ENCODE peak calls at places on chromosomes 13 and 19, in ten cellular contexts. Y is thyroid gland, H is transverse colon, T is IMR-90, U is tibial nerve, C is HCT116, R is A549, A is testis, D is heart left ventricle, O is adrenal gland. W is an unnamed sample.

GRCh38 chr19:54232552-54232934 is 9.7 kb upstream of the LILRB3 start:
- DNase-seq in Y (no peak), D (no peak), H (no peak), O (no peak), C (no peak), U (no peak), A (no peak), R (no peak), T (no peak), W (no peak)

GRCh38 chr19:21023901-21024300 is 3.4 kb downstream of the ZNF430 start:
- DNase-seq in R (no peak), H (no peak), U (no peak), A (no peak), D (no peak), T (peak; percentile 65), O (no peak), C (no peak), Y (no peak), W (no peak)

GRCh38 chr13:91155512-91156114 is 191.9 kb upstream of the MIR17HG start:
- DNase-seq in O (no peak), D (no peak), R (no peak), A (no peak), H (no peak), Y (no peak), C (no peak), T (no peak), U (no peak), W (no peak)

GRCh38 chr19:38270587-38271167 is 6.3 kb downstream of the SPINT2 start:
- DNase-seq in U (no peak), R (peak; percentile 99), O (no peak), C (no peak), A (no peak), T (peak; percentile 56), D (no peak), Y (no peak), H (no peak), W (no peak)

GRCh38 chr13:43006893-43007631 is 15.0 kb upstream of the EPSTI1 start:
- DNase-seq in R (no peak), A (no peak), Y (peak; percentile 48), U (no peak), T (peak; percentile 63), D (no peak), C (no peak), H (no peak), O (no peak), W (no peak)

GRCh38 chr13:48494874-48495273 is 38.0 kb downstream of the RCBTB2 start:
- DNase-seq in D (no peak), A (no peak), H (no peak), U (no peak), R (no peak), Y (no peak), T (no peak), C (no peak), O (no peak), W (no peak)

GRCh38 chr19:52343548-52343947 is 7.5 kb downstream of the ZNF610 start:
- DNase-seq in H (peak; percentile 9), A (peak; percentile 71), R (no peak), Y (peak; percentile 95), T (peak; percentile 13), C (peak; percentile 23), O (peak; percentile 34), U (peak; percentile 21), D (no peak), W (no peak)

GRCh38 chr19:50679177-50680125 is 30.2 kb downstream of the C19orf81 start:
- DNase-seq in H (peak; percentile 77), A (peak; percentile 85), Y (peak; percentile 69), U (peak; percentile 70), T (peak; percentile 66), O (peak; percentile 82), R (peak; percentile 98), C (peak; percentile 87), D (peak; percentile 89), W (peak; percentile 72)

GRCh38 chr13:113668491-113668971 is 1.5 kb downstream of the GRK1 start:
- DNase-seq in Y (no peak), U (no peak), R (no peak), H (peak; percentile 3), C (no peak), D (no peak), A (no peak), T (no peak), O (no peak), W (peak; percentile 32)

GRCh38 chr13:99431927-99432636 is 69.2 kb upstream of the TM9SF2 start:
- DNase-seq in U (no peak), T (no peak), R (no peak), A (no peak), Y (no peak), D (no peak), H (no peak), O (no peak), C (no peak), W (no peak)

GRCh38 chr13:40313269-40314200 is 352.9 kb downstream of the FOXO1 start:
- DNase-seq in D (no peak), R (no peak), T (no peak), Y (no peak), C (no peak), H (no peak), U (no peak), O (no peak), A (no peak), W (no peak)

GRCh38 chr19:44848036-44848804 is 2.1 kb downstream of the NECTIN2 start:
- DNase-seq in O (peak; percentile 35), T (peak; percentile 57), R (no peak), Y (no peak), C (no peak), H (no peak), U (no peak), D (peak; percentile 57), A (peak; percentile 38), W (no peak)
- TF ChIP-seq POLR2A in O (no peak), T (peak; percentile 19), R (no peak), Y (no peak), C (no peak), H (no peak), U (no peak), D (no peak), A (no peak), W (no peak)

DNA sequence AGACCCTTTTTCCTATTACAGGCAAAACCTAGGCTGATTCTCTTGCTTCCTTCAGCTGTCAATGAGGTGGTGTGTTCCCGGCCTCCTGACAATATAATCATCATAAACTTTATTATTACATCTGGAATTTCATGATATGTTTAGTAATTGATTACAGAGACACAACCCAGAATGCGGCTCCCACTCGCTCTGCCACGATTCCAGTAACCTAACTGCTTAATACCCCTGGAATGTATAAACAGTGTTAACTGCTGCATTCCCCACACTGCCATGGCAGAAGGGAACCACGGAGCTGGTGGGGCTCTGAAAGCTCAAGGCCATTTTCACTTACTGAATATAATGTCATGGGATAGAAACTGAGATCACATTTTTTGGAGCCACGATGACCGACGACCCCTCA is 17.1 kb downstream of the TSHZ3 start:
- DNase-seq in Y (no peak), R (no peak), U (no peak), H (no peak), D (no peak), C (no peak), O (no peak), T (peak; percentile 79), A (no peak), W (no peak)
- H3K4me1 ChIP-seq in Y (peaks cover 28% of the 10 kb centered on the region), R (peaks cover 6% of the 10 kb centered on the region), U (peaks cover 6% of the 10 kb centered on the region), H (peaks cover 29% of the 10 kb centered on the region), D (no peaks in the 10 kb centered on the region), C (no peaks in the 10 kb centered on the region), O (peaks cover 33% of the 10 kb centered on the region), T (peaks cover 62% of the 10 kb centered on the region), A (no peaks in the 10 kb centered on the region), W (no peaks in the 10 kb centered on the region)

GRCh38 chr19:638901-639250 is 803 bp upstream of the FGF22 start:
- DNase-seq in O (no peak), D (no peak), Y (no peak), U (no peak), A (no peak), T (no peak), C (no peak), H (no peak), R (no peak), W (no peak)
- H3K4me3 ChIP-seq in O (peak overlapping the region; percentile 63), D (peak overlapping the region; percentile 60), Y (no peak overlapping the region), U (peak overlapping the region; percentile 61), A (peak overlapping the region; percentile 53), T (peak overlapping the region; percentile 32), C (peak overlapping the region; percentile 37), H (no peak overlapping the region), R (peak overlapping the region; percentile 50), W (no peak overlapping the region)

GRCh38 chr13:31951215-31951678 is 80.3 kb upstream of the FRY start:
- DNase-seq in U (peak; percentile 48), D (peak; percentile 69), T (peak; percentile 70), Y (peak; percentile 45), O (no peak), C (no peak), H (peak; percentile 48), A (peak; percentile 51), R (no peak), W (peak; percentile 50)
- TF ChIP-seq POLR2A in U (no peak), D (no peak), T (no peak), Y (no peak), O (no peak), C (no peak), H (no peak), A (no peak), R (no peak), W (no peak)

GRCh38 chr13:79241697-79242096 is 164.4 kb downstream of the RBM26 start:
- DNase-seq in O (no peak), T (no peak), R (no peak), U (no peak), D (no peak), C (no peak), H (no peak), Y (no peak), A (no peak), W (no peak)

GRCh38 chr13:79246575-79246949 is 159.5 kb downstream of the RBM26 start:
- DNase-seq in A (no peak), U (no peak), R (no peak), C (no peak), H (no peak), Y (no peak), D (no peak), T (no peak), O (no peak), W (no peak)

GRCh38 chr13:79245937-79246574 is 160.0 kb downstream of the RBM26 start:
- DNase-seq in H (no peak), C (no peak), O (no peak), D (no peak), Y (no peak), R (no peak), A (no peak), U (no peak), T (no peak), W (no peak)
- H3K4me1 ChIP-seq in H (no peaks in the 10 kb centered on the region), C (no peaks in the 10 kb centered on the region), O (no peaks in the 10 kb centered on the region), D (no peaks in the 10 kb centered on the region), Y (no peaks in the 10 kb centered on the region), R (no peaks in the 10 kb centered on the region), A (no peaks in the 10 kb centered on the region), U (no peaks in the 10 kb centered on the region), T (no peaks in the 10 kb centered on the region), W (no peaks in the 10 kb centered on the region)

GRCh38 chr13:30078059-30078458 is 227.6 kb upstream of the UBL3 start:
- DNase-seq in T (no peak), H (no peak), U (no peak), A (no peak), D (no peak), O (no peak), Y (peak; percentile 86), R (no peak), C (no peak), W (no peak)
- H3K4me3 ChIP-seq in T (no peak overlapping the region), H (no peak overlapping the region), U (no peak overlapping the region), A (no peak overlapping the region), D (no peak overlapping the region), O (no peak overlapping the region), Y (no peak overlapping the region), R (no peak overlapping the region), C (no peak overlapping the region), W (no peak overlapping the region)

GRCh38 chr19:46838160-46838559 is 12.5 kb downstream of the AP2S1 start:
- DNase-seq in Y (no peak), H (no peak), D (no peak), R (no peak), U (no peak), C (no peak), T (no peak), O (no peak), A (no peak), W (no peak)
- TF ChIP-seq POLR2A in Y (no peak), H (no peak), D (no peak), R (no peak), U (no peak), C (no peak), T (no peak), O (no peak), A (no peak), W (no peak)